ENCODE peak calls at places on chromosomes 3 and 15, in eight cellular contexts. Z is body of pancreas, C is left lung, M is heart left ventricle, O is MM.1S, K is foreskin keratinocyte, U is adrenal gland, J is breast epithelium. N is an unnamed sample.

GRCh38 chr3:22858486-22858885 is 344.6 kb upstream of the UBE2E2 start:
- DNase-seq in Z (no peak), C (no peak), M (no peak), O (no peak), K (no peak), U (peak; percentile 22), J (no peak), N (peak; percentile 13)

GRCh38 chr3:157872902-157873301 is 233.3 kb downstream of the SHOX2 start:
- DNase-seq in Z (no peak), C (no peak), M (no peak), O (no peak), K (no peak), U (no peak), J (no peak), N (peak; percentile 16)

GRCh38 chr3:23430781-23431423 is 227.8 kb downstream of the UBE2E2 start:
- DNase-seq in Z (no peak), C (no peak), M (no peak), O (no peak), K (no peak), U (no peak), J (no peak), N (no peak)

GRCh38 chr15:81950841-81951414 is 94.9 kb downstream of the MEX3B start:
- DNase-seq in Z (no peak), C (no peak), M (no peak), O (no peak), K (no peak), U (no peak), J (no peak), N (peak; percentile 76)

GRCh38 chr15:72047020-72047419 is 70.9 kb downstream of the MYO9A start:
- DNase-seq in Z (no peak), C (no peak), M (no peak), O (no peak), K (peak; percentile 8), U (no peak), J (no peak), N (peak; percentile 39)

GRCh38 chr3:117874904-117875874 is 1159.5 kb downstream of the IGSF11 start:
- DNase-seq in Z (no peak), C (no peak), M (no peak), O (no peak), K (no peak), U (no peak), J (no peak), N (no peak)

GRCh38 chr3:164199982-164200823 is 878.1 kb downstream of the SI start:
- DNase-seq in Z (no peak), C (no peak), M (no peak), O (no peak), K (no peak), U (no peak), J (no peak), N (peak; percentile 1)

GRCh38 chr3:150314248-150315027 is 93.7 kb upstream of the TSC22D2 start:
- DNase-seq in Z (peak; percentile 82), C (peak; percentile 47), M (no peak), O (no peak), K (no peak), U (no peak), J (peak; percentile 54), N (peak; percentile 36)

GRCh38 chr3:163785693-163786092 is 1292.6 kb downstream of the SI start:
- DNase-seq in Z (no peak), C (no peak), M (no peak), O (peak; percentile 54), K (no peak), U (no peak), J (no peak), N (no peak)

GRCh38 chr15:81886586-81886985 is 159.2 kb downstream of the MEX3B start:
- DNase-seq in Z (no peak), C (no peak), M (no peak), O (no peak), K (no peak), U (no peak), J (no peak), N (no peak)

GRCh38 chr15:36960179-36960946 is 140.0 kb downstream of the MEIS2 start:
- DNase-seq in Z (no peak), C (no peak), M (no peak), O (no peak), K (no peak), U (no peak), J (no peak), N (no peak)

GRCh38 chr3:124952456-124952855 is 17.9 kb upstream of the MUC13 start:
- DNase-seq in Z (no peak), C (no peak), M (no peak), O (no peak), K (no peak), U (no peak), J (no peak), N (no peak)

GRCh38 chr15:72911658-72912057 is 128.1 kb upstream of the ADPGK start:
- DNase-seq in Z (no peak), C (no peak), M (no peak), O (no peak), K (no peak), U (no peak), J (no peak), N (no peak)

GRCh38 chr3:168002786-168003368 is 92.8 kb downstream of the GOLIM4 start:
- DNase-seq in Z (peak; percentile 47), C (no peak), M (no peak), O (no peak), K (peak; percentile 88), U (no peak), J (no peak), N (no peak)

GRCh38 chr3:79572930-79573329 is 194.9 kb downstream of the ROBO1 start:
- DNase-seq in Z (no peak), C (no peak), M (no peak), O (no peak), K (no peak), U (no peak), J (no peak), N (no peak)

GRCh38 chr15:101118615-101119014 is 133.2 kb downstream of the CHSY1 start:
- DNase-seq in Z (no peak), C (no peak), M (no peak), O (no peak), K (no peak), U (no peak), J (no peak), N (no peak)

GRCh38 chr3:114454592-114455251 is 160.9 kb downstream of the TIGIT start:
- DNase-seq in Z (no peak), C (no peak), M (peak; percentile 21), O (no peak), K (peak; percentile 11), U (peak; percentile 40), J (no peak), N (peak; percentile 34)

GRCh38 chr15:39585394-39585841 is 4.5 kb downstream of the THBS1 start:
- DNase-seq in Z (no peak), C (no peak), M (no peak), O (no peak), K (peak; percentile 79), U (no peak), J (no peak), N (peak; percentile 54)

GRCh38 chr15:56307180-56307579 is 58.0 kb upstream of the TEX9 start:
- DNase-seq in Z (no peak), C (no peak), M (no peak), O (no peak), K (no peak), U (no peak), J (no peak), N (no peak)

GRCh38 chr3:13824521-13825316 is 55.2 kb downstream of the WNT7A start:
- DNase-seq in Z (no peak), C (no peak), M (no peak), O (no peak), K (peak; percentile 59), U (no peak), J (no peak), N (no peak)
- H3K27ac ChIP-seq in Z (no peak overlapping the region), C (no peak overlapping the region), M (no peak overlapping the region), O (no peak overlapping the region), K (peak overlapping the region; percentile 65), U (no peak overlapping the region), J (no peak overlapping the region), N (no peak overlapping the region)

GRCh38 chr15:73923156-73923487 is 3.1 kb upstream of the LOXL1 start:
- DNase-seq in Z (no peak), C (no peak), M (no peak), O (no peak), K (no peak), U (no peak), J (no peak), N (no peak)
- H3K4me1 ChIP-seq in Z (peaks cover 50% of the 10 kb centered on the region), C (peaks cover 78% of the 10 kb centered on the region), M (peaks cover 46% of the 10 kb centered on the region), O (no peaks in the 10 kb centered on the region), K (peaks cover 12% of the 10 kb centered on the region), U (peaks cover 43% of the 10 kb centered on the region), J (peaks cover 28% of the 10 kb centered on the region), N (peaks cover 41% of the 10 kb centered on the region)

DNA sequence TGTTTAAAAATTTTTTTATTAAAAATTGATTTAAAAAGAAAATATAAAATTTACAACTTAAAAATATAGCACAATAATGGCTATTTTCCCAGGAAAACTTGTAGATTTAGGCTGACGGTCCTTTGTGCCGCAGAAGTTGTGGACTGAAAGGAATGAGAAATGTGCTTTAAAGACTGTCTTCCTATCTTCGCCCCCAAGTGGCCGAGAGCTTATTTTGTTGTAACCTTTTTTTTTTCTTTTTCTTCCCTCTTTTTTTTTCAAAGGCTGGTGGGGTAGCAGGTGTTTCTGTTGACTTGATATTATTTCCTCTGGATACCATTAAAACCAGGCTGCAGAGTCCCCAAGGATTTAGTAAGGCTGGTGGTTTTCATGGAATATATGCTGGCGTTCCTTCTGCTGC is 15.5 kb downstream of the SLC25A26 start:
- DNase-seq in Z (no peak), C (no peak), M (no peak), O (no peak), K (no peak), U (no peak), J (no peak), N (peak; percentile 43)
- TF ChIP-seq CTCF in Z (no peak), C (no peak), M (no peak), O (no peak), K (peak; percentile 13), U (no peak), J (no peak), N (peak; percentile 37)

GRCh38 chr3:181561130-181561529 is 150.6 kb upstream of the SOX2 start:
- DNase-seq in Z (no peak), C (no peak), M (no peak), O (no peak), K (no peak), U (no peak), J (no peak), N (no peak)

GRCh38 chr3:181564222-181564621 is 147.5 kb upstream of the SOX2 start:
- DNase-seq in Z (no peak), C (no peak), M (no peak), O (no peak), K (no peak), U (no peak), J (no peak), N (no peak)

GRCh38 chr3:181558870-181559269 is 152.9 kb upstream of the SOX2 start:
- DNase-seq in Z (no peak), C (no peak), M (peak; percentile 35), O (no peak), K (no peak), U (no peak), J (no peak), N (no peak)

GRCh38 chr3:181565416-181565815 is 146.3 kb upstream of the SOX2 start:
- DNase-seq in Z (no peak), C (no peak), M (no peak), O (no peak), K (no peak), U (no peak), J (no peak), N (no peak)

DNA sequence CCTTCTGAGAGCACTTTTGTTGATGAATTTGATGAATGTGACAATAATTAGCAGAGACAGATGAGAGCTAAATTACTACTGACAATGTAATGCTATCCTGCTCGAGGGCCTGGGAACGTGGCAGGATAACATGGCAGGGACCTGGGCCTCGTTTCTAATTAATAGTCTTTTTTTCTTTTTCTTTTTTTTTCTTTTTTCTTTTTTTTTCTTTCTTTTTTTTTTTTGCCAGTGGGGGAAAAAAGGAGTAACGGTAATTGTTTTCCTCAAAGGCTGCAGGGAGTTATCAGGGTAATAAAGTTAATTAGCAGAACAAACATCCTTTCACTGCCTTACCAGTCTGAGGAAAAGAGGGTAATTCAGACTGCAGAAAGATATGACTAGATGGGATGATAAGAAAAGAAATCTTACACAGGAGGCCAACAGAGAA is 150.1 kb upstream of the SOX2 start:
- DNase-seq in Z (no peak), C (no peak), M (no peak), O (no peak), K (no peak), U (no peak), J (no peak), N (no peak)
- H3K27ac ChIP-seq in Z (no peak overlapping the region), C (no peak overlapping the region), M (no peak overlapping the region), O (no peak overlapping the region), K (no peak overlapping the region), U (no peak overlapping the region), J (no peak overlapping the region), N (no peak overlapping the region)

N was measured in cardiac muscle cell.